ENCODE peak calls at places on chromosomes 11 and 22, in four cellular contexts. A is H1, J is K562, C is SK-N-SH. U is an unnamed sample.

GRCh38 chr11:105701098-105701497 is 91.2 kb downstream of the GRIA4 start:
- DNase-seq in A (no peak), J (no peak), C (no peak), U (no peak)

GRCh38 chr11:7571640-7572000 is 57.8 kb downstream of the PPFIBP2 start:
- DNase-seq in A (peak; percentile 43), J (peak; percentile 51), C (peak; percentile 70), U (no peak)

GRCh38 chr11:46745995-46746394 is 27.0 kb downstream of the F2 start:
- DNase-seq in A (no peak), J (no peak), C (no peak), U (no peak)

GRCh38 chr22:38069372-38070249 is 12.4 kb downstream of the PICK1 start:
- DNase-seq in A (no peak), J (peak; percentile 66), C (peak; percentile 55), U (no peak)

GRCh38 chr22:39132281-39132680 is 20.2 kb downstream of the CBX7 start:
- DNase-seq in A (no peak), J (no peak), C (no peak), U (no peak)

GRCh38 chr11:88042238-88043032 is 132.8 kb downstream of the RAB38 start:
- DNase-seq in A (no peak), J (no peak), C (no peak), U (no peak)

GRCh38 chr11:104795511-104796213 is 102.6 kb downstream of the CASP12 start:
- DNase-seq in A (no peak), J (no peak), C (no peak), U (no peak)

GRCh38 chr11:128411812-128412211 is 175.5 kb downstream of the ETS1 start:
- DNase-seq in A (no peak), J (no peak), C (no peak), U (no peak)

GRCh38 chr11:59295435-59295834 is 63.3 kb upstream of the OR5AN1 start:
- DNase-seq in A (no peak), J (no peak), C (no peak), U (no peak)

GRCh38 chr11:119101759-119102423 is at the start of gene DPAGT1:
- DNase-seq in A (peak; percentile 92), J (peak; percentile 86), C (peak; percentile 81), U (peak; percentile 59)

GRCh38 chr22:18954333-18954732 is 18.2 kb upstream of the PRODH start:
- DNase-seq in A (peak; percentile 21), J (peak; percentile 77), C (peak; percentile 89), U (peak; percentile 83)

GRCh38 chr11:86818466-86819282 is 18.3 kb downstream of the PRSS23 start:
- DNase-seq in A (no peak), J (peak; percentile 49), C (peak; percentile 51), U (no peak)

GRCh38 chr22:20264614-20265452 is 3.3 kb downstream of the RTN4R start:
- DNase-seq in A (no peak), J (no peak), C (no peak), U (no peak)

GRCh38 chr22:45885941-45886395 is 91.0 kb downstream of the WNT7B start:
- DNase-seq in A (no peak), J (no peak), C (peak; percentile 73), U (no peak)

GRCh38 chr11:113176971-113177370 is 137.4 kb upstream of the TTC12 start:
- DNase-seq in A (no peak), J (no peak), C (no peak), U (no peak)

GRCh38 chr22:24427500-24428164 is at the start of gene ADORA2A:
- DNase-seq in A (no peak), J (no peak), C (peak; percentile 39), U (peak; percentile 68)

GRCh38 chr11:43852057-43852636 is 28.5 kb upstream of the ALKBH3 start:
- DNase-seq in A (peak; percentile 34), J (peak; percentile 67), C (peak; percentile 73), U (peak; percentile 33)

GRCh38 chr11:70567680-70568503 is 169.6 kb downstream of the CTTN start:
- DNase-seq in A (no peak), J (no peak), C (no peak), U (no peak)

GRCh38 chr11:118791961-118792578 is 1.1 kb upstream of the DDX6 start:
- DNase-seq in A (no peak), J (peak; percentile 32), C (peak; percentile 57), U (peak; percentile 17)

GRCh38 chr11:92035488-92035887 is 189.1 kb upstream of the FAT3 start:
- DNase-seq in A (no peak), J (no peak), C (no peak), U (no peak)

GRCh38 chr22:45918455-45919370 is 58.2 kb downstream of the WNT7B start:
- DNase-seq in A (no peak), J (no peak), C (peak; percentile 54), U (no peak)

GRCh38 chr11:44711113-44711512 is 15.6 kb upstream of the TSPAN18 start:
- DNase-seq in A (no peak), J (no peak), C (peak; percentile 87), U (no peak)

GRCh38 chr11:43268161-43268560 is 43.6 kb upstream of the API5 start:
- DNase-seq in A (no peak), J (no peak), C (no peak), U (no peak)

GRCh38 chr11:65782816-65783228 is 2.0 kb upstream of the AP5B1 start:
- DNase-seq in A (no peak), J (no peak), C (peak; percentile 23), U (no peak)

GRCh38 chr11:101327908-101328307 is 198.3 kb upstream of the PGR start:
- DNase-seq in A (no peak), J (no peak), C (no peak), U (no peak)

GRCh38 chr11:69003866-69004311 is 9.2 kb downstream of the MRGPRF start:
- DNase-seq in A (no peak), J (no peak), C (no peak), U (no peak)

GRCh38 chr11:21897203-21897602 is 295.7 kb upstream of the ANO5 start:
- DNase-seq in A (no peak), J (no peak), C (no peak), U (no peak)

GRCh38 chr11:127071606-127072005 is 71.0 kb upstream of the KIRREL3 start:
- DNase-seq in A (no peak), J (no peak), C (no peak), U (no peak)

GRCh38 chr22:20026204-20026908 is 5.4 kb downstream of the TANGO2 start:
- DNase-seq in A (no peak), J (no peak), C (no peak), U (no peak)

GRCh38 chr11:16607675-16608644 is 130.5 kb upstream of the C11orf58 start:
- DNase-seq in A (no peak), J (peak; percentile 64), C (peak; percentile 69), U (no peak)

GRCh38 chr11:128085276-128085675 is 502.1 kb downstream of the ETS1 start:
- DNase-seq in A (no peak), J (no peak), C (no peak), U (no peak)

GRCh38 chr11:10307022-10307410 is 2.1 kb downstream of the ADM start:
- DNase-seq in A (no peak), J (no peak), C (no peak), U (no peak)

GRCh38 chr22:20641919-20642579 is 131.9 kb upstream of the SERPIND1 start:
- DNase-seq in A (no peak), J (no peak), C (no peak), U (no peak)

GRCh38 chr11:128860571-128861361 is 6.3 kb downstream of the KCNJ1 start:
- DNase-seq in A (no peak), J (no peak), C (peak; percentile 25), U (no peak)

GRCh38 chr22:26848244-26848920 is 191.0 kb downstream of the MIAT start:
- DNase-seq in A (no peak), J (no peak), C (no peak), U (no peak)

DNA sequence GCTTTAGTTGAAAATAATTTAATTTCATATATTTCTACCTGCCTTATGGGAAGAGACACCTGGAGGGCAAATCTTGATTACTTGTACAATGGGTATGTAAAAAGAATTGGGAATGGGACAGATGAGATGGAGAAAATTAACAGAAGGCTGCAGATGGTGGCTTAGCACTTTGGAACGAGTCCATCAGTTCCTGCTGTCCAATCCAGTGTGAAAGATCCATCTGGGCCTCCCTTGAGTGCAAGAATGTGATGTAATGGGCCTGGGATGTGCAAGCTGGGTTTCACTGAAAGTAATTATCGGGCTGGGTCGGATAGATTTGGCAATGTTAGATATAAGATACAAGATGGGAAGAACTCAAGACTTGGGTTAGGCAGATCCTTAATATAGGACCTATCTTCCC is 42.0 kb downstream of the CECR2 start:
- DNase-seq in A (no peak), J (no peak), C (no peak), U (no peak)
- TF ChIP-seq TAF1 in A (no peak), J (no peak), C (no peak), U (no peak)

GRCh38 chr11:396511-396947 is 2.5 kb downstream of the PKP3 start:
- DNase-seq in A (no peak), J (no peak), C (peak; percentile 86), U (no peak)
- TF ChIP-seq TAF1 in A (no peak), J (no peak), C (no peak), U (no peak)

GRCh38 chr22:30606455-30607299 is at the start of gene TCN2:
- DNase-seq in A (peak; percentile 61), J (peak; percentile 68), C (peak; percentile 80), U (no peak)
- TF ChIP-seq TAF1 in A (peak; percentile 73), J (no peak), C (peak; percentile 19), U (no peak)

GRCh38 chr11:123594188-123594901 is 60.1 kb downstream of the SCN3B start:
- DNase-seq in A (no peak), J (no peak), C (no peak), U (no peak)
- TF ChIP-seq TAF1 in A (no peak), J (no peak), C (no peak), U (no peak)

GRCh38 chr11:2265854-2266585 is 4.4 kb downstream of the ASCL2 start:
- DNase-seq in A (no peak), J (peak; percentile 7), C (no peak), U (no peak)
- TF ChIP-seq TAF1 in A (no peak), J (no peak), C (no peak), U (no peak)

GRCh38 chr22:29313126-29314071 is 2.1 kb downstream of the RASL10A start:
- DNase-seq in A (peak; percentile 81), J (no peak), C (peak; percentile 86), U (peak; percentile 53)

GRCh38 chr22:29312218-29313125 is 3.0 kb downstream of the RASL10A start:
- DNase-seq in A (no peak), J (no peak), C (peak; percentile 29), U (peak; percentile 15)

GRCh38 chr22:29310065-29310862 is 3.8 kb downstream of the GAS2L1 start:
- DNase-seq in A (no peak), J (no peak), C (no peak), U (peak; percentile 17)

GRCh38 chr22:29310863-29311339 is 4.5 kb downstream of the GAS2L1 start:
- DNase-seq in A (no peak), J (peak; percentile 89), C (peak; percentile 86), U (peak; percentile 79)

DNA sequence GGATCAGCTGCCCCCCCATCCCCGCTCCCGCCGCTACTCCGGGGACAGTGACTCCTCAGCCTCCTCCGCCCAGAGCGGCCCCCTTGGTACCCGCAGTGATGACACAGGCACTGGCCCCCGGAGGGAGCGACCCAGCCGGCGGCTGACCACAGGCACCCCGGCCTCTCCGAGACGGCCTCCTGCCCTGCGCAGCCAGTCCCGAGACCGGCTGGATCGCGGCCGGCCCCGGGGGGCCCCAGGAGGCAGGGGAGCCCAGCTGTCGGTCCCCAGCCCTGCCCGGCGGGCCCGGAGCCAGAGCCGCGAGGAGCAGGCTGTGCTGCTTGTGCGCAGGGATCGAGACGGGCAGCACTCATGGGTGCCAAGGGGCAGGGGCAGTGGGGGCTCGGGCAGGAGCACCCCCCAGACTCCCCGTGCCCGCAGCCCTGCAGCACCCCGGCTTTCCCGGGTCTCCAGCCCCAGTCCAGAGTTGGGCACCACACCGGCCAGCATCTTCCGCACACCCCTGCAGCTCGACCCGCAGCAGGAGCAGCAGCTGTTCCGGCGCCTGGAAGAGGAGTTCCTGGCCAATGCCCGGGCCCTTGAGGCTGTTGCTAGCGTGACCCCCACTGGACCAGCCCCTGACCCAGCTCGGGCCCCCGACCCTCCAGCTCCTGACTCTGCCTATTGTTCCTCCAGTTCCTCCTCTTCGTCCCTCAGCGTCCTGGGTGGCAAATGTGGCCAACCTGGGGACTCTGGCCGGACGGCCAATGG is 3.9 kb downstream of the RASL10A start:
- DNase-seq in A (no peak), J (no peak), C (peak; percentile 37), U (peak; percentile 13)
- TF ChIP-seq TAF1 in A (no peak), J (no peak), C (no peak), U (no peak)

U was measured in GM12891.